ENCODE peak calls at places on chromosomes 1 and 21, in eight cellular contexts. One of them, this sample, is unnamed.

GRCh38 chr1:8362701-8363101 is 44.8 kb downstream of the SLC45A1 start:
- DNase-seq in left ventricle myocardium inferior: no peak
- DNase-seq in HFFc6: no peak
- DNase-seq in NCI-H446: no peak
- DNase-seq in AG08395: no peak
- DNase-seq in NCI-H146: no peak
- DNase-seq in NCI-H1092: no peak
- DNase-seq in fibroblast of lung: no peak
- DNase-seq in this sample: no peak

GRCh38 chr1:55593299-55593698 is 378.1 kb upstream of the USP24 start:
- DNase-seq in left ventricle myocardium inferior: no peak
- DNase-seq in HFFc6: no peak
- DNase-seq in NCI-H446: no peak
- DNase-seq in AG08395: no peak
- DNase-seq in NCI-H146: no peak
- DNase-seq in NCI-H1092: no peak
- DNase-seq in fibroblast of lung: no peak
- DNase-seq in this sample: peak; percentile 20

GRCh38 chr21:45355573-45355972 is 49.4 kb upstream of the COL18A1 start:
- DNase-seq in left ventricle myocardium inferior: no peak
- DNase-seq in HFFc6: no peak
- DNase-seq in NCI-H446: no peak
- DNase-seq in AG08395: no peak
- DNase-seq in NCI-H146: no peak
- DNase-seq in NCI-H1092: no peak
- DNase-seq in fibroblast of lung: no peak
- DNase-seq in this sample: no peak

GRCh38 chr1:39154553-39155361 is 49.7 kb upstream of the MACF1 start:
- DNase-seq in left ventricle myocardium inferior: peak; percentile 26
- DNase-seq in HFFc6: peak; percentile 63
- DNase-seq in NCI-H446: no peak
- DNase-seq in AG08395: peak; percentile 67
- DNase-seq in NCI-H146: no peak
- DNase-seq in NCI-H1092: no peak
- DNase-seq in fibroblast of lung: peak; percentile 94
- DNase-seq in this sample: peak; percentile 89

GRCh38 chr1:155134858-155135415 is 715 bp upstream of the SLC50A1 start:
- DNase-seq in left ventricle myocardium inferior: peak; percentile 84
- DNase-seq in HFFc6: peak; percentile 92
- DNase-seq in NCI-H446: peak; percentile 49
- DNase-seq in AG08395: peak; percentile 89
- DNase-seq in NCI-H146: peak; percentile 77
- DNase-seq in NCI-H1092: no peak
- DNase-seq in fibroblast of lung: peak; percentile 92
- DNase-seq in this sample: no peak

GRCh38 chr1:231016234-231016633 is 23.8 kb downstream of the FAM89A start:
- DNase-seq in left ventricle myocardium inferior: no peak
- DNase-seq in HFFc6: no peak
- DNase-seq in NCI-H446: no peak
- DNase-seq in AG08395: no peak
- DNase-seq in NCI-H146: no peak
- DNase-seq in NCI-H1092: no peak
- DNase-seq in fibroblast of lung: no peak
- DNase-seq in this sample: no peak

GRCh38 chr21:29405503-29406122 is 106.9 kb downstream of the BACH1 start:
- DNase-seq in left ventricle myocardium inferior: no peak
- DNase-seq in HFFc6: no peak
- DNase-seq in NCI-H446: no peak
- DNase-seq in AG08395: no peak
- DNase-seq in NCI-H146: no peak
- DNase-seq in NCI-H1092: no peak
- DNase-seq in fibroblast of lung: no peak
- DNase-seq in this sample: no peak

GRCh38 chr1:40450491-40451237 is 388 bp downstream of the ZFP69B start:
- DNase-seq in left ventricle myocardium inferior: no peak
- DNase-seq in HFFc6: peak; percentile 33
- DNase-seq in NCI-H446: peak; percentile 63
- DNase-seq in AG08395: peak; percentile 32
- DNase-seq in NCI-H146: peak; percentile 32
- DNase-seq in NCI-H1092: peak; percentile 52
- DNase-seq in fibroblast of lung: peak; percentile 50
- DNase-seq in this sample: peak; percentile 55

GRCh38 chr1:1356796-1357401 is 1.5 kb downstream of the MXRA8 start:
- DNase-seq in left ventricle myocardium inferior: no peak
- DNase-seq in HFFc6: no peak
- DNase-seq in NCI-H446: no peak
- DNase-seq in AG08395: no peak
- DNase-seq in NCI-H146: no peak
- DNase-seq in NCI-H1092: no peak
- DNase-seq in fibroblast of lung: no peak
- DNase-seq in this sample: no peak

GRCh38 chr21:17293194-17293593 is 219.6 kb upstream of the CXADR start:
- DNase-seq in left ventricle myocardium inferior: no peak
- DNase-seq in HFFc6: no peak
- DNase-seq in NCI-H446: no peak
- DNase-seq in AG08395: no peak
- DNase-seq in NCI-H146: no peak
- DNase-seq in NCI-H1092: no peak
- DNase-seq in fibroblast of lung: no peak
- DNase-seq in this sample: no peak

GRCh38 chr1:11930571-11931445 is 3.7 kb upstream of the PLOD1 start:
- DNase-seq in left ventricle myocardium inferior: peak; percentile 53
- DNase-seq in HFFc6: no peak
- DNase-seq in NCI-H446: no peak
- DNase-seq in AG08395: peak; percentile 74
- DNase-seq in NCI-H146: no peak
- DNase-seq in NCI-H1092: no peak
- DNase-seq in fibroblast of lung: peak; percentile 63
- DNase-seq in this sample: no peak

GRCh38 chr1:158454537-158454936 is 7.1 kb upstream of the OR10K1 start:
- DNase-seq in left ventricle myocardium inferior: no peak
- DNase-seq in HFFc6: no peak
- DNase-seq in NCI-H446: no peak
- DNase-seq in AG08395: no peak
- DNase-seq in NCI-H146: no peak
- DNase-seq in NCI-H1092: no peak
- DNase-seq in fibroblast of lung: no peak
- DNase-seq in this sample: no peak

GRCh38 chr1:216140650-216141547 is 282.3 kb downstream of the USH2A start:
- DNase-seq in left ventricle myocardium inferior: no peak
- DNase-seq in HFFc6: no peak
- DNase-seq in NCI-H446: no peak
- DNase-seq in AG08395: no peak
- DNase-seq in NCI-H146: peak; percentile 4
- DNase-seq in NCI-H1092: no peak
- DNase-seq in fibroblast of lung: peak; percentile 89
- DNase-seq in this sample: peak; percentile 41

GRCh38 chr1:10185759-10186158 is 24.6 kb upstream of the KIF1B start:
- DNase-seq in left ventricle myocardium inferior: no peak
- DNase-seq in HFFc6: no peak
- DNase-seq in NCI-H446: no peak
- DNase-seq in AG08395: no peak
- DNase-seq in NCI-H146: no peak
- DNase-seq in NCI-H1092: no peak
- DNase-seq in fibroblast of lung: no peak
- DNase-seq in this sample: no peak

GRCh38 chr1:109586055-109586454 is 33.4 kb downstream of the GNAT2 start:
- DNase-seq in left ventricle myocardium inferior: no peak
- DNase-seq in HFFc6: no peak
- DNase-seq in NCI-H446: no peak
- DNase-seq in AG08395: no peak
- DNase-seq in NCI-H146: no peak
- DNase-seq in NCI-H1092: no peak
- DNase-seq in fibroblast of lung: no peak
- DNase-seq in this sample: no peak

GRCh38 chr1:24957016-24957807 is 27.1 kb upstream of the RUNX3 start:
- DNase-seq in left ventricle myocardium inferior: no peak
- DNase-seq in HFFc6: no peak
- DNase-seq in NCI-H446: no peak
- DNase-seq in AG08395: no peak
- DNase-seq in NCI-H146: no peak
- DNase-seq in NCI-H1092: no peak
- DNase-seq in fibroblast of lung: no peak
- DNase-seq in this sample: no peak

GRCh38 chr1:38608202-38608864 is 251.2 kb downstream of the RRAGC start:
- DNase-seq in left ventricle myocardium inferior: no peak
- DNase-seq in HFFc6: no peak
- DNase-seq in NCI-H446: no peak
- DNase-seq in AG08395: no peak
- DNase-seq in NCI-H146: peak; percentile 4
- DNase-seq in NCI-H1092: no peak
- DNase-seq in fibroblast of lung: no peak
- DNase-seq in this sample: peak; percentile 9

GRCh38 chr1:12544992-12545391 is 73.0 kb downstream of the DHRS3 start:
- DNase-seq in left ventricle myocardium inferior: no peak
- DNase-seq in HFFc6: no peak
- DNase-seq in NCI-H446: no peak
- DNase-seq in AG08395: no peak
- DNase-seq in NCI-H146: no peak
- DNase-seq in NCI-H1092: no peak
- DNase-seq in fibroblast of lung: no peak
- DNase-seq in this sample: no peak

GRCh38 chr21:16069713-16070112 is 339.9 kb downstream of the USP25 start:
- DNase-seq in left ventricle myocardium inferior: no peak
- DNase-seq in HFFc6: no peak
- DNase-seq in NCI-H446: no peak
- DNase-seq in AG08395: no peak
- DNase-seq in NCI-H146: no peak
- DNase-seq in NCI-H1092: no peak
- DNase-seq in fibroblast of lung: no peak
- DNase-seq in this sample: no peak

GRCh38 chr1:208135354-208135753 is 108.8 kb downstream of the PLXNA2 start:
- DNase-seq in left ventricle myocardium inferior: no peak
- DNase-seq in HFFc6: no peak
- DNase-seq in NCI-H446: no peak
- DNase-seq in AG08395: peak; percentile 40
- DNase-seq in NCI-H146: no peak
- DNase-seq in NCI-H1092: no peak
- DNase-seq in fibroblast of lung: peak; percentile 33
- DNase-seq in this sample: no peak

GRCh38 chr1:44730741-44731512 is at the start of gene RNU5D-1:
- DNase-seq in left ventricle myocardium inferior: peak; percentile 92
- DNase-seq in HFFc6: peak; percentile 98
- DNase-seq in NCI-H446: peak; percentile 97
- DNase-seq in AG08395: peak; percentile 93
- DNase-seq in NCI-H146: peak; percentile 92
- DNase-seq in NCI-H1092: peak; percentile 92
- DNase-seq in fibroblast of lung: peak; percentile 98
- DNase-seq in this sample: peak; percentile 99

GRCh38 chr1:98221926-98222325 is 301.1 kb upstream of the DPYD start:
- DNase-seq in left ventricle myocardium inferior: no peak
- DNase-seq in HFFc6: no peak
- DNase-seq in NCI-H446: no peak
- DNase-seq in AG08395: no peak
- DNase-seq in NCI-H146: no peak
- DNase-seq in NCI-H1092: no peak
- DNase-seq in fibroblast of lung: no peak
- DNase-seq in this sample: peak; percentile 7

GRCh38 chr1:14653461-14653960 is 55.0 kb downstream of the KAZN start:
- DNase-seq in left ventricle myocardium inferior: no peak
- DNase-seq in HFFc6: no peak
- DNase-seq in NCI-H446: no peak
- DNase-seq in AG08395: peak; percentile 21
- DNase-seq in NCI-H146: no peak
- DNase-seq in NCI-H1092: no peak
- DNase-seq in fibroblast of lung: peak; percentile 11
- DNase-seq in this sample: no peak